ENCODE peak calls at places on chromosome 13, in ten cellular contexts. B is left ventricle myocardium inferior; D is CD8-positive, alpha-beta T cell; X is astrocyte of the spinal cord; V is OCI-LY7; P is psoas muscle; U is epithelial cell of esophagus; L is left lung; Z is BE2C; T is fibroblast of lung. H is an unnamed sample.

GRCh38 chr13:76828316-76828741 is 57.9 kb downstream of the KCTD12 start:
- DNase-seq in B (no peak), D (no peak), X (no peak), V (no peak), P (no peak), U (peak; percentile 59), L (no peak), Z (no peak), T (no peak), H (no peak)

GRCh38 chr13:30750036-30750435 is 14.7 kb downstream of the ALOX5AP start:
- DNase-seq in B (no peak), D (no peak), X (no peak), V (no peak), P (no peak), U (no peak), L (no peak), Z (no peak), T (no peak), H (no peak)

GRCh38 chr13:21071015-21071414 is 9.6 kb upstream of the LATS2 start:
- DNase-seq in B (no peak), D (no peak), X (no peak), V (no peak), P (no peak), U (no peak), L (no peak), Z (no peak), T (no peak), H (no peak)

GRCh38 chr13:111532111-111532510 is 211.7 kb downstream of the TEX29 start:
- DNase-seq in B (no peak), D (no peak), X (no peak), V (no peak), P (no peak), U (no peak), L (no peak), Z (no peak), T (no peak), H (no peak)

GRCh38 chr13:87244256-87244870 is 426.8 kb upstream of the SLITRK5 start:
- DNase-seq in B (no peak), D (no peak), X (no peak), V (no peak), P (no peak), U (no peak), L (no peak), Z (no peak), T (no peak), H (no peak)

GRCh38 chr13:79987323-79987722 is 353.6 kb downstream of the SPRY2 start:
- DNase-seq in B (no peak), D (no peak), X (no peak), V (no peak), P (no peak), U (peak; percentile 88), L (no peak), Z (no peak), T (no peak), H (no peak)

GRCh38 chr13:44238011-44238421 is 135.6 kb upstream of the SERP2 start:
- DNase-seq in B (no peak), D (no peak), X (peak; percentile 51), V (no peak), P (no peak), U (peak; percentile 96), L (no peak), Z (peak; percentile 71), T (peak; percentile 81), H (no peak)

GRCh38 chr13:41973247-41973741 is 12.4 kb upstream of the VWA8 start:
- DNase-seq in B (no peak), D (no peak), X (no peak), V (no peak), P (no peak), U (no peak), L (no peak), Z (no peak), T (no peak), H (no peak)

GRCh38 chr13:29922896-29923295 is 72.5 kb upstream of the UBL3 start:
- DNase-seq in B (no peak), D (no peak), X (peak; percentile 82), V (no peak), P (no peak), U (peak; percentile 35), L (no peak), Z (no peak), T (peak; percentile 51), H (peak; percentile 53)

GRCh38 chr13:78940444-78940843 is 281.5 kb upstream of the OBI1 start:
- DNase-seq in B (no peak), D (no peak), X (no peak), V (no peak), P (no peak), U (no peak), L (no peak), Z (no peak), T (no peak), H (no peak)

GRCh38 chr13:26062853-26063444 is 11.1 kb upstream of the SHISA2 start:
- DNase-seq in B (no peak), D (peak; percentile 54), X (peak; percentile 75), V (peak; percentile 50), P (no peak), U (peak; percentile 71), L (no peak), Z (peak; percentile 27), T (peak; percentile 78), H (peak; percentile 71)

GRCh38 chr13:101115762-101116161 is 300.5 kb downstream of the NALCN start:
- DNase-seq in B (no peak), D (no peak), X (peak; percentile 70), V (no peak), P (no peak), U (peak; percentile 18), L (no peak), Z (no peak), T (peak; percentile 5), H (peak; percentile 26)

GRCh38 chr13:42747399-42747873 is 33.9 kb upstream of the FAM216B start:
- DNase-seq in B (no peak), D (no peak), X (peak; percentile 98), V (no peak), P (no peak), U (peak; percentile 95), L (no peak), Z (no peak), T (peak; percentile 99), H (peak; percentile 87)

GRCh38 chr13:78147905-78148304 is 229.3 kb upstream of the EDNRB start:
- DNase-seq in B (no peak), D (no peak), X (peak; percentile 78), V (no peak), P (no peak), U (peak; percentile 51), L (no peak), Z (no peak), T (peak; percentile 59), H (peak; percentile 68)

GRCh38 chr13:28355822-28356371 is 139.0 kb downstream of the FLT1 start:
- DNase-seq in B (no peak), D (no peak), X (peak; percentile 55), V (no peak), P (no peak), U (no peak), L (no peak), Z (no peak), T (no peak), H (no peak)

GRCh38 chr13:19860884-19861655 is 2.4 kb downstream of the ZMYM5 start:
- DNase-seq in B (no peak), D (no peak), X (peak; percentile 64), V (peak; percentile 29), P (no peak), U (peak; percentile 81), L (no peak), Z (no peak), T (peak; percentile 55), H (no peak)

GRCh38 chr13:111344471-111345191 is 24.2 kb downstream of the TEX29 start:
- DNase-seq in B (no peak), D (no peak), X (peak; percentile 44), V (no peak), P (peak; percentile 54), U (peak; percentile 20), L (peak; percentile 82), Z (no peak), T (peak; percentile 67), H (no peak)

GRCh38 chr13:109869312-109870237 is 83.2 kb upstream of the IRS2 start:
- DNase-seq in B (peak; percentile 81), D (no peak), X (peak; percentile 50), V (no peak), P (peak; percentile 79), U (peak; percentile 30), L (peak; percentile 84), Z (peak; percentile 90), T (peak; percentile 63), H (no peak)
- H3K4me3 ChIP-seq in B (peak overlapping the region; percentile 57), D (peak overlapping the region; percentile 30), X (peak overlapping the region; percentile 21), V (no peak overlapping the region), P (peak overlapping the region; percentile 56), U (peak overlapping the region; percentile 11), L (peak overlapping the region; percentile 24), Z (peak overlapping the region; percentile 67), T (peak overlapping the region; percentile 35), H (peak overlapping the region; percentile 24)

DNA sequence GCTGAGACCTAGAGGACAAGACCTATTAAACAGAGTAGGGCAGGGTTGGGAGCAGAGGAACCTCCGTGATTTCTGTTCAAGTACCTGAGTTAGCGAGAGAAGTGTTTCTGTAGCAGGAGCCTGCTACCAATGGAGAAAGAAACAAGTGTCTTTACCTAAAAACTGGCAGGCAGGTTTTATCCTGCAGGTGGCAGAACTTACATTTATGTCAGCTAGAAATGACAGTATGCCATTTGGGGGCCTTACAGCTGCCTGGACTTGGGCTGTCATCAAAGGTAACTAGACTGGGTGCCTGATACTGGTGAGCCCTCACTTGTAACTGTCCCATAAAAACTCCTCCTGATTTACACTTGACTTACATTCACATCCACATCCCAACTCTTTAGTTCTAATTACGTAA is 185.3 kb upstream of the MIR17HG start:
- DNase-seq in B (no peak), D (no peak), X (no peak), V (peak; percentile 67), P (no peak), U (no peak), L (no peak), Z (no peak), T (no peak), H (no peak)
- TF ChIP-seq CTCF in B (no peak), D (no peak), X (no peak), V (no peak), P (no peak), U (peak; percentile 15), L (no peak), Z (peak; percentile 43), T (no peak), H (peak; percentile 6)

DNA sequence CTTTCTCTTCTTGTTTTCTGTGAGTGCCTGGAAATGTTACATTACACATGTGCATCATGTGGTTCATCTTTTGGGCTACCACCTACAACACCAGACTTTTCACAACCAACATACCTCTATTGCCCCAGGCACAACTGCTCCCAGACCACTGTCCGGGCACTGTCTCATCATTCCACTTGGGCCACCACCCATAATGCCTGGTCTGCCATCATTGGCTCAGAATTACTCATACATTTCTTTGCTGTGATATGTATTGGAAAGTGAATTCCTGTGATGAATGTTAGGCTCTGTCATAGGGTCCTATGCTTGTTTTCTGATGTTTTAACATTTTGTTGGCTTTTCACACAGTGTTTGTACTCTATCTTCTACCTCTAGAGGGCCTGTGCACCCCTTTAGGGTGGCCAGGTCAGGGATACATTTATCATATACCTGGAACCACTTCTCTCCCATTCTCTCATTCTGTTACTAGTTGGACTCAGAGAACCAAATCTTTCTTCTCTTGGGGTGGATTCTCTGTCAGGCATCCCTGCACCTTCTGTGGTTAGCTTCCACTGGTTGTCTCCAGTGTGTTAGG is 172.8 kb downstream of the NHLRC3 start:
- DNase-seq in B (no peak), D (no peak), X (no peak), V (no peak), P (no peak), U (peak; percentile 54), L (no peak), Z (no peak), T (no peak), H (no peak)
- H3K4me3 ChIP-seq in B (no peak overlapping the region), D (no peak overlapping the region), X (no peak overlapping the region), V (no peak overlapping the region), P (no peak overlapping the region), U (no peak overlapping the region), L (no peak overlapping the region), Z (no peak overlapping the region), T (no peak overlapping the region), H (no peak overlapping the region)

GRCh38 chr13:53206455-53206854 is 177.8 kb downstream of the OLFM4 start:
- DNase-seq in B (no peak), D (no peak), X (no peak), V (peak; percentile 1), P (no peak), U (peak; percentile 8), L (no peak), Z (no peak), T (no peak), H (no peak)
- TF ChIP-seq CTCF in B (peak; percentile 26), D (no peak), X (peak; percentile 16), V (peak; percentile 72), P (no peak), U (peak; percentile 43), L (no peak), Z (peak; percentile 34), T (peak; percentile 22), H (peak; percentile 36)